ENCODE peak calls at places on chromosome 1, in six cellular contexts. One of them, this sample, is unnamed.

GRCh38 chr1:30911061-30911954 is 2.8 kb upstream of the SDC3 start:
- DNase-seq in endothelial cell: peak; percentile 81
- DNase-seq in GM12865: peak; percentile 71
- DNase-seq in cardiac muscle cell: peak; percentile 92
- DNase-seq in hepatocyte: peak; percentile 95
- DNase-seq in GM23338: peak; percentile 96
- DNase-seq in this sample: peak; percentile 63

GRCh38 chr1:30719406-30720270 is 3.7 kb downstream of the MATN1 start:
- DNase-seq in GM23338: no peak
- DNase-seq in hepatocyte: no peak
- DNase-seq in endothelial cell: no peak
- DNase-seq in cardiac muscle cell: no peak
- DNase-seq in GM12865: peak; percentile 86
- DNase-seq in this sample: no peak

GRCh38 chr1:62337535-62337784 is 18.2 kb upstream of the KANK4 start:
- DNase-seq in cardiac muscle cell: no peak
- DNase-seq in GM23338: no peak
- DNase-seq in GM12865: no peak
- DNase-seq in hepatocyte: no peak
- DNase-seq in endothelial cell: no peak
- DNase-seq in this sample: no peak

GRCh38 chr1:42592811-42593210 is 65.4 kb upstream of the PPIH start:
- DNase-seq in GM23338: no peak
- DNase-seq in GM12865: no peak
- DNase-seq in hepatocyte: no peak
- DNase-seq in cardiac muscle cell: no peak
- DNase-seq in endothelial cell: no peak
- DNase-seq in this sample: no peak

GRCh38 chr1:21939650-21940374 is 2.7 kb upstream of the HSPG2 start:
- DNase-seq in hepatocyte: peak; percentile 92
- DNase-seq in GM12865: peak; percentile 29
- DNase-seq in GM23338: no peak
- DNase-seq in endothelial cell: no peak
- DNase-seq in cardiac muscle cell: peak; percentile 79
- DNase-seq in this sample: no peak

GRCh38 chr1:7454052-7454815 is 316.9 kb upstream of the VAMP3 start:
- DNase-seq in GM23338: peak; percentile 46
- DNase-seq in endothelial cell: peak; percentile 49
- DNase-seq in GM12865: peak; percentile 28
- DNase-seq in cardiac muscle cell: peak; percentile 39
- DNase-seq in hepatocyte: peak; percentile 34
- DNase-seq in this sample: no peak

GRCh38 chr1:10854856-10855459 is 58.5 kb upstream of the CASZ1 start:
- DNase-seq in cardiac muscle cell: no peak
- DNase-seq in hepatocyte: no peak
- DNase-seq in GM12865: no peak
- DNase-seq in GM23338: no peak
- DNase-seq in endothelial cell: no peak
- DNase-seq in this sample: no peak

GRCh38 chr1:227901906-227902640 is 45.7 kb downstream of the WNT9A start:
- DNase-seq in GM12865: no peak
- DNase-seq in hepatocyte: no peak
- DNase-seq in cardiac muscle cell: no peak
- DNase-seq in endothelial cell: peak; percentile 43
- DNase-seq in GM23338: no peak
- DNase-seq in this sample: no peak

GRCh38 chr1:184882649-184883303 is 91.5 kb downstream of the NIBAN1 start:
- DNase-seq in cardiac muscle cell: no peak
- DNase-seq in endothelial cell: no peak
- DNase-seq in hepatocyte: no peak
- DNase-seq in GM23338: peak; percentile 25
- DNase-seq in GM12865: peak; percentile 32
- DNase-seq in this sample: no peak

GRCh38 chr1:205791568-205792180 is 16.4 kb upstream of the RAB29 start:
- DNase-seq in GM12865: peak; percentile 67
- DNase-seq in hepatocyte: peak; percentile 77
- DNase-seq in GM23338: peak; percentile 81
- DNase-seq in cardiac muscle cell: peak; percentile 70
- DNase-seq in endothelial cell: peak; percentile 72
- DNase-seq in this sample: peak; percentile 39

GRCh38 chr1:198387587-198387986 is 152.9 kb downstream of the ATP6V1G3 start:
- DNase-seq in GM12865: no peak
- DNase-seq in GM23338: no peak
- DNase-seq in hepatocyte: peak; percentile 10
- DNase-seq in cardiac muscle cell: peak; percentile 46
- DNase-seq in endothelial cell: no peak
- DNase-seq in this sample: no peak

GRCh38 chr1:147292012-147292411 is 49.5 kb downstream of the CHD1L start:
- DNase-seq in endothelial cell: no peak
- DNase-seq in GM12865: no peak
- DNase-seq in GM23338: no peak
- DNase-seq in hepatocyte: no peak
- DNase-seq in cardiac muscle cell: no peak
- DNase-seq in this sample: no peak

GRCh38 chr1:225259542-225259941 is 168.3 kb downstream of the LBR start:
- DNase-seq in GM23338: no peak
- DNase-seq in cardiac muscle cell: no peak
- DNase-seq in endothelial cell: no peak
- DNase-seq in hepatocyte: peak; percentile 13
- DNase-seq in GM12865: no peak
- DNase-seq in this sample: no peak

GRCh38 chr1:14443164-14443787 is 155.2 kb upstream of the KAZN start:
- DNase-seq in hepatocyte: no peak
- DNase-seq in GM12865: no peak
- DNase-seq in cardiac muscle cell: peak; percentile 7
- DNase-seq in GM23338: no peak
- DNase-seq in endothelial cell: no peak
- DNase-seq in this sample: no peak

GRCh38 chr1:184861755-184862336 is 107.2 kb upstream of the EDEM3 start:
- DNase-seq in cardiac muscle cell: no peak
- DNase-seq in endothelial cell: no peak
- DNase-seq in GM12865: no peak
- DNase-seq in GM23338: no peak
- DNase-seq in hepatocyte: no peak
- DNase-seq in this sample: no peak

GRCh38 chr1:54585181-54586066 is 37.4 kb downstream of the ACOT11 start:
- DNase-seq in GM23338: no peak
- DNase-seq in hepatocyte: no peak
- DNase-seq in GM12865: no peak
- DNase-seq in cardiac muscle cell: peak; percentile 83
- DNase-seq in endothelial cell: no peak
- DNase-seq in this sample: no peak

GRCh38 chr1:44553771-44554170 is 120.5 kb downstream of the TMEM53 start:
- DNase-seq in hepatocyte: peak; percentile 35
- DNase-seq in cardiac muscle cell: no peak
- DNase-seq in GM23338: no peak
- DNase-seq in endothelial cell: no peak
- DNase-seq in GM12865: no peak
- DNase-seq in this sample: no peak

GRCh38 chr1:25531082-25531461 is 12.3 kb upstream of the LDLRAP1 start:
- DNase-seq in cardiac muscle cell: no peak
- DNase-seq in GM12865: no peak
- DNase-seq in endothelial cell: no peak
- DNase-seq in hepatocyte: no peak
- DNase-seq in GM23338: no peak
- DNase-seq in this sample: no peak

GRCh38 chr1:25534389-25534788 is 9.0 kb upstream of the LDLRAP1 start:
- DNase-seq in hepatocyte: no peak
- DNase-seq in cardiac muscle cell: no peak
- DNase-seq in endothelial cell: no peak
- DNase-seq in GM12865: no peak
- DNase-seq in GM23338: no peak
- DNase-seq in this sample: no peak

GRCh38 chr1:25530348-25531081 is 12.9 kb upstream of the LDLRAP1 start:
- DNase-seq in endothelial cell: no peak
- DNase-seq in hepatocyte: no peak
- DNase-seq in GM23338: no peak
- DNase-seq in GM12865: no peak
- DNase-seq in cardiac muscle cell: no peak
- DNase-seq in this sample: no peak

GRCh38 chr1:25536124-25536523 is 7.3 kb upstream of the LDLRAP1 start:
- DNase-seq in cardiac muscle cell: no peak
- DNase-seq in GM23338: no peak
- DNase-seq in GM12865: no peak
- DNase-seq in hepatocyte: no peak
- DNase-seq in endothelial cell: no peak
- DNase-seq in this sample: no peak

GRCh38 chr1:25532970-25533369 is 10.4 kb upstream of the LDLRAP1 start:
- DNase-seq in GM12865: no peak
- DNase-seq in GM23338: no peak
- DNase-seq in cardiac muscle cell: no peak
- DNase-seq in endothelial cell: no peak
- DNase-seq in hepatocyte: no peak
- DNase-seq in this sample: no peak
- TF ChIP-seq CTCF in GM12865: no peak
- TF ChIP-seq CTCF in GM23338: no peak
- TF ChIP-seq CTCF in cardiac muscle cell: no peak
- TF ChIP-seq CTCF in endothelial cell: no peak
- TF ChIP-seq CTCF in hepatocyte: no peak
- TF ChIP-seq CTCF in this sample: no peak

GRCh38 chr1:34871443-34872132 is 12.0 kb upstream of the SMIM12 start:
- DNase-seq in cardiac muscle cell: no peak
- DNase-seq in GM12865: no peak
- DNase-seq in hepatocyte: no peak
- DNase-seq in GM23338: no peak
- DNase-seq in endothelial cell: no peak
- DNase-seq in this sample: no peak
- TF ChIP-seq CTCF in cardiac muscle cell: no peak
- TF ChIP-seq CTCF in GM12865: no peak
- TF ChIP-seq CTCF in hepatocyte: no peak
- TF ChIP-seq CTCF in GM23338: no peak
- TF ChIP-seq CTCF in endothelial cell: no peak
- TF ChIP-seq CTCF in this sample: no peak

GRCh38 chr1:84653130-84653680 is 37.1 kb downstream of the SSX2IP start:
- DNase-seq in GM12865: no peak
- DNase-seq in cardiac muscle cell: no peak
- DNase-seq in hepatocyte: no peak
- DNase-seq in endothelial cell: no peak
- DNase-seq in GM23338: peak; percentile 13
- DNase-seq in this sample: no peak
- TF ChIP-seq CTCF in GM12865: no peak
- TF ChIP-seq CTCF in cardiac muscle cell: no peak
- TF ChIP-seq CTCF in hepatocyte: no peak
- TF ChIP-seq CTCF in endothelial cell: no peak
- TF ChIP-seq CTCF in GM23338: peak; percentile 27
- TF ChIP-seq CTCF in this sample: no peak

GRCh38 chr1:20837554-20838192 is 50.6 kb upstream of the HP1BP3 start:
- DNase-seq in GM23338: no peak
- DNase-seq in cardiac muscle cell: no peak
- DNase-seq in GM12865: no peak
- DNase-seq in endothelial cell: no peak
- DNase-seq in hepatocyte: no peak
- DNase-seq in this sample: no peak
- TF ChIP-seq CTCF in GM23338: no peak
- TF ChIP-seq CTCF in cardiac muscle cell: no peak
- TF ChIP-seq CTCF in GM12865: no peak
- TF ChIP-seq CTCF in endothelial cell: no peak
- TF ChIP-seq CTCF in hepatocyte: no peak
- TF ChIP-seq CTCF in this sample: no peak

GRCh38 chr1:154546264-154547043 is 12.0 kb downstream of the UBE2Q1 start:
- DNase-seq in hepatocyte: peak; percentile 82
- DNase-seq in GM12865: peak; percentile 74
- DNase-seq in endothelial cell: peak; percentile 77
- DNase-seq in GM23338: peak; percentile 88
- DNase-seq in cardiac muscle cell: peak; percentile 80
- DNase-seq in this sample: peak; percentile 29
- TF ChIP-seq CTCF in hepatocyte: peak; percentile 69
- TF ChIP-seq CTCF in GM12865: peak; percentile 85
- TF ChIP-seq CTCF in endothelial cell: peak; percentile 81
- TF ChIP-seq CTCF in GM23338: peak; percentile 73
- TF ChIP-seq CTCF in cardiac muscle cell: peak; percentile 80
- TF ChIP-seq CTCF in this sample: peak; percentile 68

GRCh38 chr1:181748013-181748412 is 264.7 kb downstream of the CACNA1E start:
- DNase-seq in hepatocyte: no peak
- DNase-seq in GM12865: no peak
- DNase-seq in endothelial cell: no peak
- DNase-seq in GM23338: no peak
- DNase-seq in cardiac muscle cell: no peak
- DNase-seq in this sample: no peak
- TF ChIP-seq CTCF in hepatocyte: no peak
- TF ChIP-seq CTCF in GM12865: no peak
- TF ChIP-seq CTCF in endothelial cell: no peak
- TF ChIP-seq CTCF in GM23338: no peak
- TF ChIP-seq CTCF in cardiac muscle cell: no peak
- TF ChIP-seq CTCF in this sample: no peak

GRCh38 chr1:161484613-161485012 is 20.6 kb upstream of the FCGR2A start:
- DNase-seq in hepatocyte: no peak
- DNase-seq in cardiac muscle cell: no peak
- DNase-seq in GM23338: peak; percentile 21
- DNase-seq in GM12865: peak; percentile 19
- DNase-seq in endothelial cell: no peak
- DNase-seq in this sample: no peak
- TF ChIP-seq CTCF in hepatocyte: no peak
- TF ChIP-seq CTCF in cardiac muscle cell: peak; percentile 35
- TF ChIP-seq CTCF in GM23338: peak; percentile 54
- TF ChIP-seq CTCF in GM12865: peak; percentile 46
- TF ChIP-seq CTCF in endothelial cell: peak; percentile 35
- TF ChIP-seq CTCF in this sample: peak; percentile 35

DNA sequence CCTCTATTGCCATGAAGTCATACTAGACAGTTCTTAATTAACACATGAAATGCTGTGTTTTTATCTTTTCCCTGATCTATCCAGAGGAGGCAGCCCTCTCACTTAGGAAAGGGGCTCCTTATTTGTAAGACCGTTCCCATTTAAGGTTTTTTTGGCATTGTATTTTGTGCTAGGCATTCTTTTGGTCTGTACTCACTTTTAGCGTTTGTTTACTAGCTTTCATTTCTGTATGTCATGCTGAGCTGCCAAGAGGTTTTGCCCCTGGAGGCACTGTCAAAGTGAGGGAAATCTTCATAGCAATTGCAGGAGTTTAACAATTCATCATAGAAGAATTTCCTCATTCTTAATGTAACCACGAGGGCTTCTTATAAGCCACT is 59.5 kb downstream of the MTR start:
- DNase-seq in endothelial cell: no peak
- DNase-seq in cardiac muscle cell: no peak
- DNase-seq in GM23338: no peak
- DNase-seq in hepatocyte: no peak
- DNase-seq in GM12865: no peak
- DNase-seq in this sample: no peak
- TF ChIP-seq CTCF in endothelial cell: no peak
- TF ChIP-seq CTCF in cardiac muscle cell: no peak
- TF ChIP-seq CTCF in GM23338: no peak
- TF ChIP-seq CTCF in hepatocyte: no peak
- TF ChIP-seq CTCF in GM12865: no peak
- TF ChIP-seq CTCF in this sample: no peak

GRCh38 chr1:74222701-74223100 is 12.5 kb upstream of the TNNI3K start:
- DNase-seq in cardiac muscle cell: no peak
- DNase-seq in GM23338: no peak
- DNase-seq in endothelial cell: no peak
- DNase-seq in hepatocyte: no peak
- DNase-seq in GM12865: no peak
- DNase-seq in this sample: no peak

GRCh38 chr1:74223453-74223852 is 11.7 kb upstream of the TNNI3K start:
- DNase-seq in hepatocyte: no peak
- DNase-seq in GM23338: no peak
- DNase-seq in endothelial cell: no peak
- DNase-seq in cardiac muscle cell: no peak
- DNase-seq in GM12865: no peak
- DNase-seq in this sample: no peak
- TF ChIP-seq CTCF in hepatocyte: no peak
- TF ChIP-seq CTCF in GM23338: no peak
- TF ChIP-seq CTCF in endothelial cell: no peak
- TF ChIP-seq CTCF in cardiac muscle cell: no peak
- TF ChIP-seq CTCF in GM12865: no peak
- TF ChIP-seq CTCF in this sample: no peak

This sample was measured in progenitor cell of endocrine pancreas.